ENCODE peak calls at places on chromosomes 3 and 15, in four cellular contexts. One of them, this sample, is unnamed.

GRCh38 chr3:168094877-168095610 is 680 bp downstream of the GOLIM4 start:
- DNase-seq in IMR-90: peak; percentile 69
- DNase-seq in GM12878: peak; percentile 30
- DNase-seq in K562: peak; percentile 57
- DNase-seq in this sample: peak; percentile 71

GRCh38 chr3:112629425-112629824 is 11.5 kb downstream of the CCDC80 start:
- DNase-seq in IMR-90: peak; percentile 93
- DNase-seq in GM12878: no peak
- DNase-seq in K562: no peak
- DNase-seq in this sample: peak; percentile 70

GRCh38 chr15:59611277-59612260 is at the start of gene GCNT3:
- DNase-seq in IMR-90: peak; percentile 12
- DNase-seq in GM12878: no peak
- DNase-seq in K562: no peak
- DNase-seq in this sample: peak; percentile 96

GRCh38 chr3:86968224-86968932 is 22.6 kb downstream of the VGLL3 start:
- DNase-seq in IMR-90: no peak
- DNase-seq in GM12878: no peak
- DNase-seq in K562: no peak
- DNase-seq in this sample: no peak

GRCh38 chr3:195194559-195195161 is 76.3 kb downstream of the XXYLT1 start:
- DNase-seq in IMR-90: no peak
- DNase-seq in GM12878: no peak
- DNase-seq in K562: no peak
- DNase-seq in this sample: no peak

GRCh38 chr3:61299343-61299742 is 48.1 kb upstream of the FHIT start:
- DNase-seq in IMR-90: no peak
- DNase-seq in GM12878: no peak
- DNase-seq in K562: no peak
- DNase-seq in this sample: no peak

GRCh38 chr3:112012205-112012604 is 13.5 kb downstream of the TAGLN3 start:
- DNase-seq in IMR-90: no peak
- DNase-seq in GM12878: no peak
- DNase-seq in K562: no peak
- DNase-seq in this sample: no peak

GRCh38 chr3:172107403-172107802 is 68.0 kb downstream of the FNDC3B start:
- DNase-seq in IMR-90: no peak
- DNase-seq in GM12878: peak; percentile 96
- DNase-seq in K562: no peak
- DNase-seq in this sample: no peak

GRCh38 chr3:71341721-71342120 is 241.8 kb downstream of the FOXP1 start:
- DNase-seq in IMR-90: peak; percentile 91
- DNase-seq in GM12878: no peak
- DNase-seq in K562: no peak
- DNase-seq in this sample: no peak

GRCh38 chr15:52857937-52858336 is 67.8 kb upstream of the ONECUT1 start:
- DNase-seq in IMR-90: peak; percentile 2
- DNase-seq in GM12878: no peak
- DNase-seq in K562: no peak
- DNase-seq in this sample: no peak

GRCh38 chr3:71816141-71816540 is 31.2 kb upstream of the PROK2 start:
- DNase-seq in IMR-90: no peak
- DNase-seq in GM12878: no peak
- DNase-seq in K562: no peak
- DNase-seq in this sample: no peak

GRCh38 chr3:191502583-191502982 is 41.6 kb downstream of the PYDC2 start:
- DNase-seq in IMR-90: no peak
- DNase-seq in GM12878: no peak
- DNase-seq in K562: peak; percentile 30
- DNase-seq in this sample: no peak

GRCh38 chr15:90086868-90087268 is 15.4 kb downstream of the IDH2 start:
- DNase-seq in IMR-90: peak; percentile 42
- DNase-seq in GM12878: no peak
- DNase-seq in K562: peak; percentile 71
- DNase-seq in this sample: peak; percentile 68

GRCh38 chr3:106685751-106686150 is 691.5 kb upstream of the CCDC54 start:
- DNase-seq in IMR-90: no peak
- DNase-seq in GM12878: no peak
- DNase-seq in K562: no peak
- DNase-seq in this sample: no peak

GRCh38 chr3:138300657-138301056 is 29.0 kb downstream of the NME9 start:
- DNase-seq in IMR-90: no peak
- DNase-seq in GM12878: no peak
- DNase-seq in K562: no peak
- DNase-seq in this sample: no peak

GRCh38 chr3:129195731-129196256 is 12.1 kb upstream of the CNBP start:
- DNase-seq in IMR-90: peak; percentile 96
- DNase-seq in GM12878: no peak
- DNase-seq in K562: no peak
- DNase-seq in this sample: peak; percentile 55

GRCh38 chr3:63333815-63334214 is 55.7 kb downstream of the SYNPR start:
- DNase-seq in IMR-90: peak; percentile 9
- DNase-seq in GM12878: no peak
- DNase-seq in K562: no peak
- DNase-seq in this sample: peak; percentile 6

GRCh38 chr15:87200149-87200548 is 1056.4 kb downstream of the NTRK3 start:
- DNase-seq in IMR-90: no peak
- DNase-seq in GM12878: no peak
- DNase-seq in K562: no peak
- DNase-seq in this sample: no peak

GRCh38 chr15:91779960-91780359 is 73.5 kb upstream of the SLCO3A1 start:
- DNase-seq in IMR-90: no peak
- DNase-seq in GM12878: no peak
- DNase-seq in K562: no peak
- DNase-seq in this sample: no peak

GRCh38 chr15:81885135-81885534 is 160.7 kb downstream of the MEX3B start:
- DNase-seq in IMR-90: no peak
- DNase-seq in GM12878: no peak
- DNase-seq in K562: no peak
- DNase-seq in this sample: no peak

GRCh38 chr3:25581823-25582222 is 82.9 kb downstream of the TOP2B start:
- DNase-seq in IMR-90: no peak
- DNase-seq in GM12878: no peak
- DNase-seq in K562: no peak
- DNase-seq in this sample: no peak

GRCh38 chr3:172249039-172249438 is 199.2 kb downstream of the GHSR start:
- DNase-seq in IMR-90: peak; percentile 84
- DNase-seq in GM12878: no peak
- DNase-seq in K562: no peak
- DNase-seq in this sample: no peak

GRCh38 chr3:128763967-128764366 is 38.0 kb downstream of the RAB7A start:
- DNase-seq in IMR-90: no peak
- DNase-seq in GM12878: no peak
- DNase-seq in K562: peak; percentile 44
- DNase-seq in this sample: no peak

GRCh38 chr15:78037779-78038305 is 39.7 kb downstream of the TBC1D2B start:
- DNase-seq in IMR-90: no peak
- DNase-seq in GM12878: no peak
- DNase-seq in K562: no peak
- DNase-seq in this sample: no peak

GRCh38 chr3:126081618-126082333 is 2.1 kb downstream of the SLC41A3 start:
- DNase-seq in IMR-90: peak; percentile 43
- DNase-seq in GM12878: no peak
- DNase-seq in K562: peak; percentile 23
- DNase-seq in this sample: peak; percentile 56

GRCh38 chr15:88615303-88616107 is 5.6 kb upstream of the AEN start:
- DNase-seq in IMR-90: no peak
- DNase-seq in GM12878: no peak
- DNase-seq in K562: no peak
- DNase-seq in this sample: no peak

GRCh38 chr3:96416549-96417255 is 397.7 kb upstream of the EPHA6 start:
- DNase-seq in IMR-90: no peak
- DNase-seq in GM12878: no peak
- DNase-seq in K562: no peak
- DNase-seq in this sample: no peak

GRCh38 chr3:45975696-45976095 is 19.9 kb downstream of the FYCO1 start:
- DNase-seq in IMR-90: no peak
- DNase-seq in GM12878: no peak
- DNase-seq in K562: no peak
- DNase-seq in this sample: no peak

GRCh38 chr3:113233497-113233896 is 22.1 kb downstream of the BOC start:
- DNase-seq in IMR-90: no peak
- DNase-seq in GM12878: no peak
- DNase-seq in K562: no peak
- DNase-seq in this sample: no peak

GRCh38 chr3:14959358-14959943 is 12.1 kb downstream of the NR2C2 start:
- DNase-seq in IMR-90: no peak
- DNase-seq in GM12878: no peak
- DNase-seq in K562: no peak
- DNase-seq in this sample: no peak

GRCh38 chr3:14962762-14963161 is 15.4 kb downstream of the NR2C2 start:
- DNase-seq in IMR-90: peak; percentile 88
- DNase-seq in GM12878: no peak
- DNase-seq in K562: no peak
- DNase-seq in this sample: no peak

GRCh38 chr3:14957163-14957562 is 9.8 kb downstream of the NR2C2 start:
- DNase-seq in IMR-90: no peak
- DNase-seq in GM12878: no peak
- DNase-seq in K562: no peak
- DNase-seq in this sample: no peak

DNA sequence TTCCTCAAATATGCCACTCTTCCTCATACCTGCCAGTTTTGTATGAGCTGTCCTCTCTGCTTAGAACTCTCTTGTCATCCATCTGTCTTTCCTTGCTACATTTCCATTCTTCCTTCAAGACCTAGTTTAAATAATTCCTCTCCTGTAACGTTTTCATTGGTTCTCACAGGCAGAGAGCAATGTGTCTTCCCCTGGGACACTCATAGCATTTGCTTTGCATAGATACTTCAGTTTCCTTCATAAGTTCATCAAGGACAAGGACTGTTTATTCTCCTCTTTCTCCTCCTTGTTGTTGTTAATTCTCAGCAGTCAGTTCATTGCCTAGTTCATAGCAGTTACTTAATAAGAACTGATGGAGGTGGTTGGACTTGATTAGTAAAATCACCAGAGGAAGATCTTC is 10.6 kb downstream of the NR2C2 start:
- DNase-seq in IMR-90: no peak
- DNase-seq in GM12878: no peak
- DNase-seq in K562: no peak
- DNase-seq in this sample: no peak
- TF ChIP-seq ELK1 in IMR-90: no peak
- TF ChIP-seq ELK1 in GM12878: no peak
- TF ChIP-seq ELK1 in K562: no peak
- TF ChIP-seq ELK1 in this sample: no peak

GRCh38 chr15:31206386-31207174 is 105.1 kb upstream of the TRPM1 start:
- DNase-seq in IMR-90: no peak
- DNase-seq in GM12878: no peak
- DNase-seq in K562: no peak
- DNase-seq in this sample: no peak

GRCh38 chr15:31203999-31204398 is 102.5 kb upstream of the TRPM1 start:
- DNase-seq in IMR-90: no peak
- DNase-seq in GM12878: no peak
- DNase-seq in K562: no peak
- DNase-seq in this sample: no peak

GRCh38 chr15:31197497-31198414 is 96.2 kb upstream of the TRPM1 start:
- DNase-seq in IMR-90: no peak
- DNase-seq in GM12878: peak; percentile 47
- DNase-seq in K562: peak; percentile 56
- DNase-seq in this sample: peak; percentile 62

GRCh38 chr15:31202953-31203352 is 101.4 kb upstream of the TRPM1 start:
- DNase-seq in IMR-90: no peak
- DNase-seq in GM12878: no peak
- DNase-seq in K562: no peak
- DNase-seq in this sample: no peak

DNA sequence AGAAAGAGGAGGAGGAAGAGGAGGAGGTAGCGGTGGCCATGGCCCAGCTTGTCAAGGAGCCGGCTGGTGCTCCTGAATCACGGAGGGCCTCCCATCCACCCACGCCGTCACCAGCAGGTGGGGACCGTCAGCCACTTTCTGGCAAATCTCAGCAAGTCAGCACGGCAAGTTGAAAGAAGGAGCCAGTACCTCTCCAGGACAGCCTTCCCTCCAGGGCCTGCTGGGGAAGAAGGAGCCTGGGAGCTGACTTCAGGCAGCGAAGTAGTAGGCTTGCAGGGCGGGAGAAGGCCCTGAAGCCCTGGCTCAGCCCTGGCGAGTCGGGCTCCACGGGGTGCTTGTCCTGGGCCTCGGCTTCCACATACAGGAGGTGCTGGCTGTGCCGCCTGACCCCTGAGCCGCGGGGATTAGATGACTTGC is 99.2 kb upstream of the TRPM1 start:
- DNase-seq in IMR-90: peak; percentile 39
- DNase-seq in GM12878: no peak
- DNase-seq in K562: peak; percentile 31
- DNase-seq in this sample: peak; percentile 75
- TF ChIP-seq CTCF in IMR-90: peak; percentile 43
- TF ChIP-seq CTCF in GM12878: peak; percentile 88
- TF ChIP-seq CTCF in K562: peak; percentile 66
- TF ChIP-seq CTCF in this sample: peak; percentile 62

GRCh38 chr15:65824031-65824743 is 32.1 kb upstream of the DENND4A start:
- DNase-seq in IMR-90: peak; percentile 70
- DNase-seq in GM12878: no peak
- DNase-seq in K562: peak; percentile 52
- DNase-seq in this sample: peak; percentile 82

GRCh38 chr15:65821070-65821469 is 29.0 kb upstream of the DENND4A start:
- DNase-seq in IMR-90: no peak
- DNase-seq in GM12878: no peak
- DNase-seq in K562: no peak
- DNase-seq in this sample: no peak

GRCh38 chr15:65827065-65827464 is 35.0 kb upstream of the DENND4A start:
- DNase-seq in IMR-90: no peak
- DNase-seq in GM12878: no peak
- DNase-seq in K562: no peak
- DNase-seq in this sample: no peak

GRCh38 chr15:65828566-65828965 is 36.5 kb upstream of the DENND4A start:
- DNase-seq in IMR-90: no peak
- DNase-seq in GM12878: no peak
- DNase-seq in K562: no peak
- DNase-seq in this sample: no peak

GRCh38 chr15:65824941-65825544 is 33.0 kb upstream of the DENND4A start:
- DNase-seq in IMR-90: peak; percentile 73
- DNase-seq in GM12878: no peak
- DNase-seq in K562: no peak
- DNase-seq in this sample: no peak
- TF ChIP-seq ELK1 in IMR-90: no peak
- TF ChIP-seq ELK1 in GM12878: no peak
- TF ChIP-seq ELK1 in K562: no peak
- TF ChIP-seq ELK1 in this sample: no peak

DNA sequence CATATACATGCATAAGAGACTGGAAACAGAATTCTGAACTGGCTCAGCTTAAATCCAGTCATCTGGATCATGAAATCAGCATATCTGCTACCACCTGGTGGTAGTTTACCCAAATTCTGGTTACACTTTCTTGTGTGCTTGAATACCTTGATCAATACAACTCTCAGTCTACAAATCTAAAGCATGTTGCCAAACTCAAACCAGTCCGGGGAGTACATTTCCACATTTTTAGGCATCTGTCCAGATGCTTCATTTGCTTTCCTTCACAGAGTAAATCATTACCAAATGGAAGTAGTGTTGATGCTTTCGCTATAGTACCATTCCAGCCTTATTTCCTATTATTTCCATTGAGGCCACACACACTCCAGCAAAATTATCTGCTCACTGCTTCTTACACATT is 126.4 kb downstream of the P2RY1 start:
- DNase-seq in IMR-90: peak; percentile 0
- DNase-seq in GM12878: peak; percentile 5
- DNase-seq in K562: peak; percentile 33
- DNase-seq in this sample: peak; percentile 35
- TF ChIP-seq CTCF in IMR-90: no peak
- TF ChIP-seq CTCF in GM12878: peak; percentile 34
- TF ChIP-seq CTCF in K562: peak; percentile 55
- TF ChIP-seq CTCF in this sample: peak; percentile 59

This sample was measured in A549.